ENCODE peak calls at places on chromosome 22, in ten cellular contexts. G is heart left ventricle; Y is lower lobe of right lung; B is CD4-positive, alpha-beta memory T cell; F is sigmoid colon; X is fibroblast of lung; L is mesenchymal stem cell; S is A549; A is left ventricle myocardium inferior; Z is uterus. J is an unnamed sample.
A peak's percentile ranks its signal among the peaks of the same experiment; 100 is the strongest.

GRCh38 chr22:49207008-49207775 is 620.5 kb downstream of the BRD1 start:
- DNase-seq in G (no peak), Y (no peak), B (no peak), F (peak; percentile 48), X (no peak), L (no peak), S (no peak), A (no peak), Z (peak; percentile 3), J (no peak)

GRCh38 chr22:20979243-20979809 is 2.8 kb upstream of the LZTR1 start:
- DNase-seq in G (peak; percentile 68), Y (peak; percentile 92), B (peak; percentile 66), F (peak; percentile 92), X (peak; percentile 84), L (peak; percentile 71), S (no peak), A (peak; percentile 53), Z (peak; percentile 59), J (no peak)

GRCh38 chr22:22158207-22158816 is 86.3 kb upstream of the VPREB1 start:
- DNase-seq in G (no peak), Y (no peak), B (no peak), F (no peak), X (no peak), L (no peak), S (no peak), A (no peak), Z (no peak), J (no peak)

GRCh38 chr22:19111140-19111539 is 11.1 kb downstream of the DGCR2 start:
- DNase-seq in G (no peak), Y (no peak), B (no peak), F (no peak), X (no peak), L (no peak), S (no peak), A (no peak), Z (no peak), J (no peak)

GRCh38 chr22:16824718-16825687 is at the start of gene XKR3:
- DNase-seq in G (no peak), Y (no peak), B (no peak), F (no peak), X (no peak), L (no peak), S (no peak), A (no peak), Z (no peak), J (no peak)

GRCh38 chr22:30425616-30426394 is at the start of gene MTFP1:
- DNase-seq in G (peak; percentile 68), Y (peak; percentile 66), B (peak; percentile 58), F (peak; percentile 77), X (peak; percentile 67), L (peak; percentile 79), S (peak; percentile 44), A (peak; percentile 53), Z (peak; percentile 64), J (no peak)

GRCh38 chr22:18970180-18970947 is 34.3 kb upstream of the PRODH start:
- DNase-seq in G (no peak), Y (no peak), B (no peak), F (no peak), X (peak; percentile 30), L (peak; percentile 7), S (peak; percentile 12), A (no peak), Z (no peak), J (no peak)

GRCh38 chr22:30445438-30445936 is 19.9 kb downstream of the MTFP1 start:
- DNase-seq in G (no peak), Y (no peak), B (no peak), F (no peak), X (peak; percentile 14), L (peak; percentile 58), S (no peak), A (no peak), Z (no peak), J (no peak)

GRCh38 chr22:38467904-38468760 is at the start of gene KDELR3:
- DNase-seq in G (peak; percentile 79), Y (peak; percentile 77), B (no peak), F (peak; percentile 80), X (peak; percentile 76), L (peak; percentile 71), S (peak; percentile 40), A (peak; percentile 72), Z (peak; percentile 75), J (no peak)

GRCh38 chr22:50733521-50734342 is 4.3 kb upstream of the ACR start:
- DNase-seq in G (no peak), Y (peak; percentile 39), B (no peak), F (peak; percentile 52), X (peak; percentile 23), L (peak; percentile 34), S (no peak), A (peak; percentile 16), Z (peak; percentile 15), J (no peak)

GRCh38 chr22:37229805-37230672 is 14.0 kb downstream of the RAC2 start:
- DNase-seq in G (no peak), Y (peak; percentile 80), B (peak; percentile 88), F (no peak), X (peak; percentile 74), L (peak; percentile 66), S (no peak), A (peak; percentile 46), Z (no peak), J (no peak)

GRCh38 chr22:21075516-21076138 is 29.9 kb downstream of the LRRC74B start:
- DNase-seq in G (no peak), Y (no peak), B (no peak), F (no peak), X (no peak), L (no peak), S (no peak), A (no peak), Z (no peak), J (no peak)

GRCh38 chr22:20015971-20016733 is 471 bp downstream of the ARVCF start:
- DNase-seq in G (peak; percentile 55), Y (peak; percentile 71), B (peak; percentile 23), F (peak; percentile 72), X (no peak), L (peak; percentile 37), S (no peak), A (no peak), Z (no peak), J (no peak)

GRCh38 chr22:31083923-31084810 is 3.0 kb downstream of the SMTN start:
- DNase-seq in G (no peak), Y (no peak), B (no peak), F (no peak), X (no peak), L (no peak), S (no peak), A (no peak), Z (no peak), J (no peak)

GRCh38 chr22:19886605-19887250 is 32.1 kb upstream of the GNB1L start:
- DNase-seq in G (peak; percentile 46), Y (peak; percentile 79), B (peak; percentile 48), F (no peak), X (peak; percentile 76), L (peak; percentile 58), S (no peak), A (peak; percentile 17), Z (no peak), J (no peak)

GRCh38 chr22:17907731-17908051 is 116.7 kb downstream of the MICAL3 start:
- DNase-seq in G (no peak), Y (no peak), B (no peak), F (no peak), X (no peak), L (no peak), S (no peak), A (no peak), Z (no peak), J (no peak)
- H3K4me1 ChIP-seq in G (peaks cover 70% of the 10 kb centered on the region), Y (peaks cover 18% of the 10 kb centered on the region), B (no peaks in the 10 kb centered on the region), F (peaks cover 49% of the 10 kb centered on the region), X (peaks cover 17% of the 10 kb centered on the region), L (peaks cover 24% of the 10 kb centered on the region), S (peaks cover 34% of the 10 kb centered on the region), A (peaks cover 100% of the 10 kb centered on the region), Z (peaks cover 17% of the 10 kb centered on the region), J (no peaks in the 10 kb centered on the region)

GRCh38 chr22:43948836-43949235 is 6.4 kb upstream of the SAMM50 start:
- DNase-seq in G (no peak), Y (no peak), B (no peak), F (no peak), X (no peak), L (no peak), S (no peak), A (no peak), Z (no peak), J (no peak)
- H3K4me3 ChIP-seq in G (no peak overlapping the region), Y (no peak overlapping the region), B (no peak overlapping the region), F (no peak overlapping the region), X (no peak overlapping the region), L (no peak overlapping the region), S (no peak overlapping the region), A (no peak overlapping the region), Z (no peak overlapping the region), J (no peak overlapping the region)

GRCh38 chr22:40325315-40325714 is 21.0 kb upstream of the ADSL start:
- DNase-seq in G (no peak), Y (no peak), B (peak; percentile 41), F (no peak), X (no peak), L (no peak), S (no peak), A (no peak), Z (no peak), J (no peak)

GRCh38 chr22:40324468-40325305 is 21.6 kb upstream of the ADSL start:
- DNase-seq in G (no peak), Y (no peak), B (peak; percentile 83), F (no peak), X (no peak), L (no peak), S (no peak), A (no peak), Z (no peak), J (no peak)

GRCh38 chr22:40322818-40323447 is 23.4 kb upstream of the ADSL start:
- DNase-seq in G (no peak), Y (no peak), B (no peak), F (no peak), X (no peak), L (no peak), S (no peak), A (no peak), Z (no peak), J (no peak)

GRCh38 chr22:40322061-40322460 is 24.2 kb upstream of the ADSL start:
- DNase-seq in G (no peak), Y (no peak), B (no peak), F (no peak), X (no peak), L (no peak), S (no peak), A (no peak), Z (no peak), J (no peak)

DNA sequence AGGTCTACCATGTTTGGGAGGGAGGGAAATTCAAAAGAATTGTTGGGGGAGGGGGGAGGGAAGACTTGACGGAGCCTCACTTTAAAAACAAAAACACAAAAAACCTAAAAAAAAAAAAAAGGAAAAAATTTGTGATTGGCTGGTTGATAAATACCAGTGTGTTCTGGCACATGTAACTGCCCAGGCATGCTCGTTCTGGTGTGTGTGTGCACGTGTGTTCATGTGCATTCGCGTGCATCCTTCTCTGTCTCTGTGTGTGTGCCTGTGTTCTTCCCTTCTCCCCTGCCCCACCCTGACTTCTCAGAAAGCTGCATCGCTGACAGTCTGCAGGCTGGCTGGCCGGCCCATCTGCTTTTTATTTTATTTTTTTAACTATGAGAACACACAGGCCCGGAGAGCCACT is 22.6 kb upstream of the ADSL start:
- DNase-seq in G (no peak), Y (no peak), B (peak; percentile 58), F (no peak), X (no peak), L (no peak), S (no peak), A (no peak), Z (no peak), J (no peak)
- H3K27ac ChIP-seq in G (no peak overlapping the region), Y (peak overlapping the region; percentile 53), B (peak overlapping the region; percentile 48), F (peak overlapping the region; percentile 72), X (no peak overlapping the region), L (no peak overlapping the region), S (no peak overlapping the region), A (no peak overlapping the region), Z (no peak overlapping the region), J (no peak overlapping the region)

GRCh38 chr22:45535400-45535799 is 32.7 kb downstream of the FBLN1 start:
- DNase-seq in G (no peak), Y (no peak), B (no peak), F (no peak), X (no peak), L (no peak), S (no peak), A (no peak), Z (no peak), J (no peak)
- H3K4me1 ChIP-seq in G (peaks cover 21% of the 10 kb centered on the region), Y (peaks cover 25% of the 10 kb centered on the region), B (no peaks in the 10 kb centered on the region), F (peaks cover 52% of the 10 kb centered on the region), X (peaks cover 22% of the 10 kb centered on the region), L (peaks cover 34% of the 10 kb centered on the region), S (no peaks in the 10 kb centered on the region), A (peaks cover 23% of the 10 kb centered on the region), Z (peaks cover 21% of the 10 kb centered on the region), J (no peaks in the 10 kb centered on the region)